ENCODE peak calls at places on chromosomes 7 and 10, in five cellular contexts. Z is upper lobe of right lung, B is fibroblast of lung, E is heart left ventricle, M is PC-9. Q is an unnamed sample.
A peak's percentile ranks its signal among the peaks of the same experiment; 100 is the strongest.

GRCh38 chr7:122013070-122013469 is 131.0 kb downstream of the AASS start:
- DNase-seq in Z (no peak), B (no peak), E (no peak), M (no peak), Q (no peak)

GRCh38 chr10:30806824-30807223 is 177.3 kb upstream of the LYZL2 start:
- DNase-seq in Z (no peak), B (no peak), E (peak; percentile 64), M (no peak), Q (no peak)

GRCh38 chr10:36534471-36535002 is 590.9 kb upstream of the ANKRD30A start:
- DNase-seq in Z (no peak), B (peak; percentile 84), E (no peak), M (no peak), Q (no peak)

GRCh38 chr10:97422921-97423420 is 3.0 kb upstream of the PGAM1 start:
- DNase-seq in Z (no peak), B (peak; percentile 84), E (no peak), M (no peak), Q (no peak)

GRCh38 chr10:35574924-35575352 is 30.2 kb upstream of the GJD4 start:
- DNase-seq in Z (no peak), B (peak; percentile 97), E (no peak), M (no peak), Q (no peak)

GRCh38 chr7:131072505-131073091 is 255.1 kb upstream of the MKLN1 start:
- DNase-seq in Z (no peak), B (peak; percentile 69), E (no peak), M (no peak), Q (no peak)

GRCh38 chr10:119289227-119289925 is 82.0 kb downstream of the GRK5 start:
- DNase-seq in Z (no peak), B (no peak), E (no peak), M (no peak), Q (no peak)

GRCh38 chr7:6399351-6399750 is 48.4 kb downstream of the DAGLB start:
- DNase-seq in Z (no peak), B (no peak), E (no peak), M (no peak), Q (no peak)

GRCh38 chr10:79402951-79403350 is 42.5 kb downstream of the ZCCHC24 start:
- DNase-seq in Z (no peak), B (no peak), E (peak; percentile 21), M (no peak), Q (no peak)

GRCh38 chr7:103944230-103944900 is 45.1 kb downstream of the RELN start:
- DNase-seq in Z (no peak), B (no peak), E (no peak), M (no peak), Q (no peak)

GRCh38 chr7:155696747-155697146 is 52.3 kb downstream of the RBM33 start:
- DNase-seq in Z (no peak), B (no peak), E (no peak), M (no peak), Q (no peak)

GRCh38 chr7:79176859-79177477 is 276.5 kb downstream of the MAGI2 start:
- DNase-seq in Z (no peak), B (peak; percentile 45), E (no peak), M (peak; percentile 16), Q (no peak)

GRCh38 chr7:5396542-5396941 is 27.1 kb downstream of the TNRC18 start:
- DNase-seq in Z (peak; percentile 83), B (no peak), E (no peak), M (peak; percentile 63), Q (no peak)

GRCh38 chr7:30902466-30902865 is 9.2 kb upstream of the AQP1 start:
- DNase-seq in Z (no peak), B (no peak), E (no peak), M (no peak), Q (no peak)

GRCh38 chr7:138074121-138074520 is 2.1 kb upstream of the AKR1D1 start:
- DNase-seq in Z (no peak), B (no peak), E (no peak), M (no peak), Q (no peak)

GRCh38 chr10:76334306-76334705 is 902.9 kb downstream of the LRMDA start:
- DNase-seq in Z (no peak), B (no peak), E (no peak), M (no peak), Q (no peak)

DNA sequence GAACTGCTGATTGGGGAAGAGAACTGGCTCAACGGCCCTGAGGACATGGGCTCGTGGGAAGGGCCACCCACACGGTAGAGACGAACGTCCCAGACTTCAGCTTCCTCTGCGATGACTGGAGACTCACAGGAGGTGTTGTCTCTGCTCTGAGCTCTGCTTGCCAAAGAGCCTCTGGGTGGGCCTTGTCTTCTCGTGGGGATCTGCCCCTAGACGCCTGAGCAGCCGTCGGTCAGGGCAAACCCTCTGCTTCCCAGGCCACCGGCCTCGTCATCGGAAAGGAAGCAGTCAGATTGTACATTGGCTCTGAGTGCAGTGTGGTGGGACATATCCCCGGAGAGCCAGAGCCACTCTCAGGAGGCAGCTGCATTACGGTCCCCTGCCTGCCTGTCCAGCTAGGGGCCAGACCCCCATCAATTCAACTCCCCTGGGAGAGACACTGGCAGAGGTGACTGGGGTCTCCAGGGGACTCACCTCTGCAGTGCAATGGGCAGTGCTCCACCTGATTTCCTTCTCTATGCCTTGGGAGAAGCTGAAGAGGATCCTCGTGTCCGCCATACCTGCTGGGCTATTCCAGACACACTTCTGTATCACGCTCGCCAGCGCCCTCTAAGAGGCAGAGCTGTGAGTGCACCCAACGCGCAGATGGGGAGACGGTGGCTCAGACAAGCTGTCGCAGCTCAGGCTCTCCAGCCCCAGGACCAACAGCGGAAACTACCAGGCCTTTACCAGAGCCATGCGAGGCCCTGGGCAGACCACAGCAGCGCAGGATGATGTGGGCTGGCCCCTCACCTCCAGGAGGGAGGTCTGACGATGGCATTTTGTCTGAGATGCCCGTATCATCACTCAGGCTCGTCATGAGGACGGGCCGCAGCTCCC is 227.4 kb downstream of the TCERG1L start:
- DNase-seq in Z (no peak), B (no peak), E (no peak), M (no peak), Q (no peak)
- H3K9me3 ChIP-seq in Z (no peaks in the 10 kb centered on the region), B (no peaks in the 10 kb centered on the region), E (no peaks in the 10 kb centered on the region), M (no peaks in the 10 kb centered on the region), Q (no peaks in the 10 kb centered on the region)

GRCh38 chr10:61164458-61165160 is 220.6 kb upstream of the RHOBTB1 start:
- DNase-seq in Z (peak; percentile 60), B (no peak), E (peak; percentile 28), M (no peak), Q (peak; percentile 89)
- H3K4me1 ChIP-seq in Z (peaks cover 11% of the 10 kb centered on the region), B (peaks cover 2% of the 10 kb centered on the region), E (no peaks in the 10 kb centered on the region), M (peaks cover 3% of the 10 kb centered on the region), Q (peaks cover 37% of the 10 kb centered on the region)

GRCh38 chr7:1665721-1666250 is 4.3 kb upstream of the ELFN1 start:
- DNase-seq in Z (peak; percentile 68), B (peak; percentile 38), E (peak; percentile 70), M (peak; percentile 45), Q (no peak)

GRCh38 chr7:1664711-1665591 is 5.1 kb upstream of the ELFN1 start:
- DNase-seq in Z (peak; percentile 76), B (peak; percentile 52), E (peak; percentile 55), M (peak; percentile 66), Q (no peak)

GRCh38 chr7:1666779-1667565 is 3.1 kb upstream of the ELFN1 start:
- DNase-seq in Z (peak; percentile 65), B (peak; percentile 27), E (peak; percentile 62), M (no peak), Q (no peak)

GRCh38 chr7:1667566-1668485 is 2.3 kb upstream of the ELFN1 start:
- DNase-seq in Z (peak; percentile 57), B (no peak), E (peak; percentile 43), M (no peak), Q (no peak)

GRCh38 chr7:1666251-1666778 is 3.8 kb upstream of the ELFN1 start:
- DNase-seq in Z (peak; percentile 64), B (peak; percentile 15), E (no peak), M (no peak), Q (no peak)
- H3K4me3 ChIP-seq in Z (peak overlapping the region; percentile 50), B (no peak overlapping the region), E (peak overlapping the region; percentile 63), M (peak overlapping the region; percentile 11), Q (peak overlapping the region; percentile 57)

GRCh38 chr10:130359711-130360110 is 223.5 kb downstream of the GLRX3 start:
- DNase-seq in Z (no peak), B (no peak), E (no peak), M (no peak), Q (no peak)
- H3K9me3 ChIP-seq in Z (no peaks in the 10 kb centered on the region), B (no peaks in the 10 kb centered on the region), E (no peaks in the 10 kb centered on the region), M (no peaks in the 10 kb centered on the region), Q (no peaks in the 10 kb centered on the region)

GRCh38 chr7:33156441-33156840 is 27.1 kb downstream of the BBS9 start:
- DNase-seq in Z (no peak), B (peak; percentile 10), E (no peak), M (no peak), Q (no peak)
- H3K4me1 ChIP-seq in Z (no peaks in the 10 kb centered on the region), B (no peaks in the 10 kb centered on the region), E (no peaks in the 10 kb centered on the region), M (no peaks in the 10 kb centered on the region), Q (peaks cover 20% of the 10 kb centered on the region)

GRCh38 chr10:3891396-3891795 is 106.4 kb upstream of the KLF6 start:
- DNase-seq in Z (no peak), B (no peak), E (no peak), M (no peak), Q (no peak)

GRCh38 chr10:3892440-3893101 is 107.6 kb upstream of the KLF6 start:
- DNase-seq in Z (no peak), B (peak; percentile 71), E (no peak), M (no peak), Q (no peak)

GRCh38 chr10:3893904-3894563 is 109.0 kb upstream of the KLF6 start:
- DNase-seq in Z (no peak), B (no peak), E (no peak), M (no peak), Q (no peak)

GRCh38 chr10:3895045-3895609 is 110.1 kb upstream of the KLF6 start:
- DNase-seq in Z (no peak), B (peak; percentile 72), E (no peak), M (no peak), Q (no peak)

DNA sequence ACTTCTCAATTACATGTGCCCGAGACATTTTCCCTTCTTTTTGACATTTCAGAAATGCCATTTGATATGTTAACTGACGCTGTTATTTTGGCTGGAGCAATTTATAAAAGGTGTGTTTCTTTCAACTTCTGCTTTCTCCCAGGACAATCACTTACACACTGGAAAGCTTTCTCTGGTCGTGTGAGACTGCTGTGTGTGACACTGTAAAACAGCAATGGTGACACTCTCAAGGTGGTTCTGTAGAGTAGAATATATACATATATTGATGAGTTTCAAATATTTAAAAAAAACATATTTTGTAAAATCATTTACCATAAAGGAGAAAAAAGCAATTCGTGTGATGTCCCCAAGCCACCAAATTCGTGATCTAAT is 108.1 kb upstream of the KLF6 start:
- DNase-seq in Z (no peak), B (no peak), E (no peak), M (no peak), Q (no peak)
- H3K4me3 ChIP-seq in Z (no peak overlapping the region), B (no peak overlapping the region), E (no peak overlapping the region), M (no peak overlapping the region), Q (no peak overlapping the region)

DNA sequence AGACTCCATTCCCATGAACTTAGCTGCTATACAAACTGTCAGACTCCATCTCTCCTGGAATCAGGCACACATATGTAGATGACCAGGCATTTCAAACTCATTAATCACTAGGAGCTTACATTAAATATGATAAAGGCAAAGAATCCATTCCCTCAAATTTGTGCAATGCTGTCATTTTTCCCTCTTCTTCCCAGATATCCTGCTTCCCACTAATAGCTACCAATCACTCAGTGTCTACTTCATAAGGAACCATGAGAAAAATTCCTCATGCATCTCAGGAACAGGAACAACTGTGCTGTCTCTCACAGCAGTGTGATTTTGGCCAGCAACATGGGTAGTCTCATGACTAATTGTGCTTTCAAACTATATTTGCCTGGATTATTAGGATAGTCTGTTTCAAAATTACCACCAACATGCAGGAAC is 133.9 kb downstream of the DKK1 start:
- DNase-seq in Z (no peak), B (peak; percentile 50), E (no peak), M (no peak), Q (no peak)
- H3K9me3 ChIP-seq in Z (no peaks in the 10 kb centered on the region), B (no peaks in the 10 kb centered on the region), E (no peaks in the 10 kb centered on the region), M (peaks cover 13% of the 10 kb centered on the region), Q (no peaks in the 10 kb centered on the region)

Q was measured in vagina.